ENCODE peak calls at places on chromosomes 12 and 14, in four cellular contexts. P is K562, L is SK-N-SH, R is HepG2. Y is an unnamed sample.

GRCh38 chr14:102097441-102098135 is 10.7 kb upstream of the HSP90AA1 start:
- DNase-seq in P (no peak), R (no peak), L (no peak), Y (no peak)

GRCh38 chr14:65296876-65297275 is 115.7 kb upstream of the FUT8 start:
- DNase-seq in P (no peak), L (no peak), R (no peak), Y (no peak)

GRCh38 chr12:116358850-116359761 is 81.6 kb upstream of the MED13L start:
- DNase-seq in R (peak), P (peak), L (peak), Y (peak)

GRCh38 chr12:131046813-131047788 is 93.4 kb downstream of the ADGRD1 start:
- DNase-seq in L (no peak), R (no peak), P (no peak), Y (no peak)

GRCh38 chr14:21264025-21264801 is 5.0 kb downstream of the HNRNPC start:
- DNase-seq in R (no peak), L (no peak), P (no peak), Y (no peak)

GRCh38 chr12:19925881-19926665 is 442.3 kb upstream of the PDE3A start:
- DNase-seq in P (no peak), R (no peak), L (no peak), Y (no peak)

GRCh38 chr12:106227641-106228319 is 20.0 kb downstream of the CKAP4 start:
- DNase-seq in P (no peak), L (no peak), R (peak), Y (no peak)

GRCh38 chr12:64171715-64172114 is 50.4 kb downstream of the KICS2 start:
- DNase-seq in P (no peak), L (no peak), R (peak), Y (peak)

GRCh38 chr12:106648736-106649135 is 65.9 kb downstream of the RFX4 start:
- DNase-seq in L (no peak), P (no peak), R (no peak), Y (no peak)

GRCh38 chr14:89356927-89357326 is 60.1 kb downstream of the FOXN3 start:
- DNase-seq in R (no peak), L (no peak), P (no peak), Y (no peak)

GRCh38 chr12:11959117-11959823 is 111.5 kb upstream of the BCL2L14 start:
- DNase-seq in R (peak), P (no peak), L (no peak), Y (no peak)

GRCh38 chr14:67473290-67474082 is 15.0 kb downstream of the TMEM229B start:
- DNase-seq in L (no peak), R (no peak), P (no peak), Y (no peak)

GRCh38 chr12:50162225-50162624 is 4.9 kb downstream of the CERS5 start:
- DNase-seq in L (no peak), P (no peak), R (no peak), Y (no peak)

GRCh38 chr12:47949441-47950341 is 13.7 kb upstream of the TMEM106C start:
- DNase-seq in L (peak), R (peak), P (peak), Y (peak)

GRCh38 chr12:54390668-54391551 is 6.4 kb upstream of the ZNF385A start:
- DNase-seq in P (peak), L (peak), R (no peak), Y (no peak)

GRCh38 chr12:49088190-49088931 is 6.2 kb downstream of the DHH start:
- DNase-seq in L (peak), R (peak), P (peak), Y (peak)

GRCh38 chr12:101230547-101230946 is 20.5 kb upstream of the SLC5A8 start:
- DNase-seq in P (no peak), L (no peak), R (no peak), Y (no peak)

GRCh38 chr14:71538949-71539659 is 393.1 kb upstream of the RGS6 start:
- DNase-seq in P (no peak), R (no peak), L (no peak), Y (no peak)

GRCh38 chr12:63028951-63029350 is 94.0 kb upstream of the PPM1H start:
- DNase-seq in R (no peak), L (no peak), P (no peak), Y (no peak)

GRCh38 chr12:14961466-14962155 is at the start of gene ARHGDIB:
- DNase-seq in R (no peak), P (no peak), L (no peak), Y (no peak)

GRCh38 chr14:85463512-85463911 is 66.4 kb upstream of the FLRT2 start:
- DNase-seq in R (no peak), P (no peak), L (no peak), Y (no peak)

GRCh38 chr14:105474478-105475268 is at the start of gene CRIP2:
- DNase-seq in R (no peak), P (peak), L (peak), Y (no peak)

GRCh38 chr12:49872781-49873181 is 29.9 kb upstream of the BCDIN3D start:
- DNase-seq in L (no peak), P (no peak), R (no peak), Y (no peak)

GRCh38 chr12:124399622-124400021 is 104.7 kb downstream of the RFLNA start:
- DNase-seq in L (peak), R (peak), P (peak), Y (no peak)

GRCh38 chr14:83164016-83164415 is 1630.4 kb upstream of the SEL1L start:
- DNase-seq in L (no peak), R (no peak), P (no peak), Y (no peak)

GRCh38 chr12:98126637-98127335 is 388.6 kb upstream of the TMPO start:
- DNase-seq in L (no peak), R (peak), P (no peak), Y (no peak)

GRCh38 chr12:63845726-63846125 is 1.2 kb downstream of the SRGAP1 start:
- DNase-seq in P (no peak), L (peak), R (peak), Y (no peak)

GRCh38 chr14:90678846-90679362 is 137.3 kb downstream of the TTC7B start:
- DNase-seq in P (no peak), L (no peak), R (no peak), Y (no peak)

GRCh38 chr12:29543036-29543435 is 45.5 kb upstream of the OVCH1 start:
- DNase-seq in R (no peak), L (no peak), P (no peak), Y (no peak)

GRCh38 chr14:68593806-68594536 is 198.9 kb downstream of the ZFP36L1 start:
- DNase-seq in L (no peak), R (peak), P (no peak), Y (no peak)

GRCh38 chr14:71783786-71784185 is 148.4 kb upstream of the RGS6 start:
- DNase-seq in P (no peak), L (no peak), R (no peak), Y (no peak)

GRCh38 chr12:106345739-106346138 is 11.8 kb upstream of the POLR3B start:
- DNase-seq in R (peak), P (peak), L (peak), Y (peak)

GRCh38 chr12:93521225-93521854 is 51.1 kb upstream of the SOCS2 start:
- DNase-seq in L (no peak), R (no peak), P (no peak), Y (no peak)

DNA sequence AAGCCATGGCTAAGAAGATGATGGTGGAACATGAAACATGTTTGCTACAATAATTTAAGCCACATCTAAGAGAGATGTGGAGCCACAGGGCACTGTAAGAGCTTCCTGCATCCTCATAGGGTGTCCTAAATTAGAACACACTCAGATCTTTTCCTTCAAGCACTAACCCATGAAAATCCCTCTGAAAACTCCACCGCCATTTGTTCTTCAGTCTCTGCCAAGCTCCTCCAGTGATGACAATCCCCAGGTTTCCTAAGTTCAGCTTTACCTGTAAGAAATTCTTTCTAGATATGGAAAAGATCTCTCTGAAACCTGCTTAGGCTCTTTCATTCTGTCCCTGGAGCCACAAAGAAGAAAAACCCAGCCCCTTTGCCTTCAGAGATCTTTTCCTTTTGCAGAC is 907.1 kb downstream of the VRK1 start:
- DNase-seq in L (no peak), P (no peak), R (no peak), Y (no peak)
- TF ChIP-seq ELF1 in L (no peak), P (no peak), R (no peak), Y (no peak)

GRCh38 chr12:95396849-95397498 is 77.0 kb upstream of the METAP2 start:
- DNase-seq in P (no peak), R (peak), L (no peak), Y (no peak)
- TF ChIP-seq ELF1 in P (no peak), R (no peak), L (no peak), Y (no peak)

GRCh38 chr12:51819851-51820720 is 28.4 kb downstream of the FIGNL2 start:
- DNase-seq in L (peak), R (no peak), P (no peak), Y (no peak)
- TF ChIP-seq ELF1 in L (no peak), R (no peak), P (no peak), Y (no peak)

GRCh38 chr14:99854831-99855230 is 61.6 kb downstream of the EML1 start:
- DNase-seq in L (no peak), R (no peak), P (no peak), Y (no peak)
- TF ChIP-seq ELF1 in L (no peak), R (no peak), P (no peak), Y (no peak)

DNA sequence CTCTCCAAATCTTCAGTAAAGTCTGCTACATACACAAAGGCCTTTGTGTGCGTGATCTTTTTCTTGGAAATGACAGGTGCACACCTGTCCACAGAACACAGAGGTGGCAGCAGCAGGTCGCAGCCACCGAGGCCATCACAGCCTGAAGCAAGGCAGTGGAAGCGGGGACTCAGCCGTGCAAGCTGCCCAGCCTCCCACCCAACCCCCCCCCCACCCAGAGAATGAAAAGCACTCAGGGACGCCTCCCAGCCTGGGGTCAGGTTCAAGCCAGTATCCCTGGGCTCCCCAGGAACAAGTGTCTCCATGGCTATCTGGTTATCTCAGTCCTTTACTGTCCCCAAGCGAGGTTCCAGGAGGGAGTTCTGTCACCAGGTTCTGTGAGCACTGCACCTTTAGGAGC is 31.2 kb upstream of the TSPAN9 start:
- DNase-seq in R (no peak), P (peak), L (no peak), Y (no peak)
- TF ChIP-seq ELF1 in R (no peak), P (no peak), L (no peak), Y (no peak)

GRCh38 chr12:106118-106561 is 39.6 kb downstream of the IQSEC3 start:
- DNase-seq in L (no peak), R (peak), P (peak), Y (peak)

GRCh38 chr12:111699-112591 is 45.4 kb downstream of the IQSEC3 start:
- DNase-seq in L (no peak), R (no peak), P (no peak), Y (no peak)

GRCh38 chr12:108594-108993 is 42.0 kb downstream of the IQSEC3 start:
- DNase-seq in L (peak), R (no peak), P (no peak), Y (no peak)

GRCh38 chr12:109872-110271 is 43.3 kb downstream of the IQSEC3 start:
- DNase-seq in L (no peak), R (no peak), P (no peak), Y (no peak)

DNA sequence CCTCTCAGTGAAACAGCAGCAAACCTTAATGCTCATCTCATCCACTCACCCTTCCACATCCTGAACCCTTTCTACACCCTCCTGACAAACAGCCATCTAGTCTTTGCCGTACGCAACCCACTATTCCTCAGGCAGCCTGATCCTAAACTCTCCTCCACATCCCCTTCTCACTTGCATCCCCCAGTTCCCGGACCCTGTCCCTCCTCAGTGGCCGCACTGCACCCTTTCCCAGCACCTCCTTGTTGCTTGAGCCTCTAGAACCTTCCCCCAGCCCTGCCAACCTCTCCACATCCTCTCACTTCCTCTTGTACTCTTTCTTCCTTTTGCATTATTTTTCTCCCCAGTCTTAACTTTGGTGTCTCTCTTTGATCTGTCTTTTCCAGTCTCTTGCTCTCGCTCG is 42.9 kb downstream of the IQSEC3 start:
- DNase-seq in L (no peak), R (no peak), P (no peak), Y (no peak)
- TF ChIP-seq ELF1 in L (no peak), R (no peak), P (no peak), Y (no peak)

DNA sequence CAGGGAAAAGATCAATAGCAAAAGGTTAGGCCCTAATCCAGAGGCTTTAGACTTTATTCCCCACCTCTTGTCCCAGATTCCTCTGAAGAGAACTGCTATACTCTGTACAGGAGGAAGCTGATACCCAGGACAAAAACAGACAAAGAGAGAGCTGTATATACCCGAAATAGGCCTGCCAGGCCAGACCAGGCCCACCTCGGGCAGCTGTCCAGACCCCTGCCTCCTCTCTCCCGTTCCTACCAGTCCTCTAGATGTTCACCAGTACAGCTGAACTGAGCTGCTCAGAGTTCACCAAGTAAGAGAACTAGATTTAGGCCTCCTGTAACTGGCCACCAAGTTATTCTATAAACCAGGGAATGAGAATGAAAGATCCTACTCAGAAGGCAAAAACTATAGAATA is 4.7 kb downstream of the CHD4 start:
- DNase-seq in P (no peak), R (no peak), L (no peak), Y (no peak)
- TF ChIP-seq ELF1 in P (no peak), R (no peak), L (no peak), Y (no peak)

DNA sequence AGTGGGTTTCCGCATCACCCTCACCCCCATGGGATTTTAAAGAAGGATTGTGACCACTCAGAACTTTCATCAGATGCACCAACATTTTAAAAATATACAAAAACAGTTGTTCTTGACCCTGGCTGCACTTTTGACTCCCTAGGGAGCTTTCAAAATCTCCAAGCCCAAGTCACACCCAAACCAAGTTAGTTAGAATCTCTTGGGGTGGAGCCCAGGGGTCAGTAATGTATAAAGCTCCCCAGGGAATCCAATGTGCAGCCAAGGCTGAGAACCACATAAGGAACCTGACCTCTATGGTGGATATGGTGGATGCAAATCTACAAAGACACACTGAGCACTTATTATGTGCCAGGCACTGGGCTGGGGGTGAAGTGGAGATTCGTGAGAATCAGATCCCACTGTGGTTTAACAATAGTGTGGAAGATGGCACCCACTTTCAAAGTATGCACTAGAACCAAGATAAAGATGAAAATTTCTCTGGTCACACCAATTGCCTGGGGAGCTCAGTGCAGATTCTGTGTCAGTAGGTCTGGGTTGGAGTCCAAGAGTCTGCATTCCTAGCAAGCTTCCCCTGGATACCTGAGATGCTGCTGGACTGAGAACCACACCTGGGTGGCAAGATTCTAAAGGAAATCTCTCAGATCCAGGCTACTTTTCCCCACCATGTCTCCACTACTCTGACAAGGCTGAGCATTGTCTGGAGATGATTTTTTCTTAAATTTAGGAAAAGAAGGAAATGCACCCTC is 18.9 kb upstream of the CMKLR1 start:
- DNase-seq in L (no peak), P (no peak), R (no peak), Y (no peak)
- TF ChIP-seq ELF1 in L (no peak), P (no peak), R (no peak), Y (no peak)

GRCh38 chr14:76050250-76050649 is 64.7 kb downstream of the IFT43 start:
- DNase-seq in L (no peak), P (no peak), R (no peak), Y (no peak)

GRCh38 chr14:76051717-76052459 is 66.3 kb downstream of the IFT43 start:
- DNase-seq in L (no peak), R (no peak), P (no peak), Y (no peak)

GRCh38 chr14:76055330-76055729 is 69.8 kb downstream of the IFT43 start:
- DNase-seq in P (no peak), R (no peak), L (no peak), Y (no peak)

GRCh38 chr14:76053576-76054369 is 68.2 kb downstream of the IFT43 start:
- DNase-seq in R (no peak), P (no peak), L (no peak), Y (no peak)

DNA sequence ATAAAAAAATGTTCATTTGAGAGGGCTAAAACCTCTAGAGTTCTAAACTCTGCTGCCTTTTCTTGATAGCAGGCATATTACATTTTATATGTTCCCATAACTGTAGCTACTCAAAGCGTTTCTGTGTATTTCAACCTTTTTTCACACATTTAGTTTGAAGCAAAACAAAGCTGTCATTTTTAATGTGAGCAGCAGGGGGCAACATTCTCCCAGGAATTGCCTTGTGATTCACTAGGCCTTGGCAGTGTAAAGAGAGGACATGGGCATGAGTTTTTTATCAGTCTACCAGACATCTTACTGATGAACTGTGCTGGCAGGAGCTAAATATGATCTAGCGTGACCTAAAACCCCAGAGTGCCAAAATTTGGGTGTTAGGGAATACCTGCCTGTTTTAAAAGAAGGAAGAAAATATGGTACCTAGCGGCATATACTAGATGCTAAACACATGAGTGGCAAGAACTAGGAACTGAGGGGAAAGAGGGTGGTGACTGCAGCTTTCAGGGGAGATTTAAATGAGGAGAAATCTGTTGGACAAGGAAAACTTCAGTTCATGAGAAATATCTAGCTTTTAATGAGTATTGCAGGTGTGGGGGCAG is 65.3 kb downstream of the IFT43 start:
- DNase-seq in R (peak), P (peak), L (peak), Y (peak)
- TF ChIP-seq ELF1 in R (no peak), P (no peak), L (no peak), Y (no peak)

Y was measured in HCT116.